ENCODE peak calls at places on chromosomes 6 and 20, in five cellular contexts. V, S, F, B and Z are unnamed samples.

GRCh38 chr20:37749620-37750403 is 56.0 kb downstream of the CTNNBL1 start:
- DNase-seq in F (no peak), S (no peak), B (no peak), V (no peak), Z (no peak)

GRCh38 chr6:158808918-158809678 is 10.1 kb downstream of the EZR start:
- DNase-seq in V (no peak), B (no peak), S (no peak), F (no peak), Z (no peak)

GRCh38 chr6:147941143-147941542 is 401.5 kb upstream of the SASH1 start:
- DNase-seq in S (peak; percentile 6), F (no peak), V (peak; percentile 9), B (no peak), Z (no peak)

GRCh38 chr6:3247255-3248146 is 11.2 kb upstream of the PSMG4 start:
- DNase-seq in V (peak; percentile 82), B (no peak), F (peak; percentile 39), S (peak; percentile 95), Z (peak; percentile 78)

GRCh38 chr6:119444642-119445557 is 95.3 kb upstream of the MAN1A1 start:
- DNase-seq in F (no peak), V (no peak), S (no peak), B (no peak), Z (no peak)

GRCh38 chr6:221531-222349 is 70.5 kb upstream of the DUSP22 start:
- DNase-seq in B (no peak), F (no peak), S (peak; percentile 45), V (peak; percentile 16), Z (no peak)

GRCh38 chr6:40308533-40309306 is 278.4 kb downstream of the LRFN2 start:
- DNase-seq in B (peak; percentile 44), F (peak; percentile 36), S (peak; percentile 5), V (peak; percentile 8), Z (peak; percentile 61)

GRCh38 chr20:25196701-25197120 is 1.2 kb downstream of the ENTPD6 start:
- DNase-seq in F (no peak), V (no peak), B (no peak), S (peak; percentile 7), Z (no peak)

GRCh38 chr6:55643868-55644267 is 64.9 kb upstream of the HMGCLL1 start:
- DNase-seq in S (peak; percentile 22), B (no peak), V (no peak), F (no peak), Z (no peak)

GRCh38 chr20:33859751-33860150 is 48.6 kb downstream of the CHMP4B start:
- DNase-seq in V (no peak), S (no peak), F (no peak), B (no peak), Z (no peak)

GRCh38 chr20:36483919-36484808 is 57.2 kb upstream of the MYL9 start:
- DNase-seq in S (peak; percentile 47), F (no peak), B (no peak), V (no peak), Z (peak; percentile 34)

GRCh38 chr20:17616480-17617211 is 46.8 kb downstream of the DSTN start:
- DNase-seq in B (no peak), F (no peak), V (no peak), S (no peak), Z (peak; percentile 49)

GRCh38 chr20:62475819-62476073 is at the start of gene GATA5:
- DNase-seq in B (no peak), V (no peak), S (no peak), F (no peak), Z (no peak)

GRCh38 chr6:118277631-118278030 is 270.5 kb upstream of the PLN start:
- DNase-seq in F (no peak), V (no peak), B (no peak), S (no peak), Z (no peak)

GRCh38 chr6:134724653-134725340 is 225.1 kb downstream of the ALDH8A1 start:
- DNase-seq in V (peak; percentile 46), F (peak; percentile 46), S (peak; percentile 84), B (no peak), Z (no peak)

GRCh38 chr6:42564496-42564890 is 664 bp downstream of the UBR2 start:
- DNase-seq in V (peak; percentile 10), S (no peak), B (no peak), F (no peak), Z (no peak)

GRCh38 chr20:37839432-37839827 is 63.5 kb upstream of the VSTM2L start:
- DNase-seq in F (no peak), S (no peak), B (no peak), V (no peak), Z (no peak)

GRCh38 chr6:26056583-26057350 is 30.5 kb upstream of the HFE start:
- DNase-seq in F (peak; percentile 31), B (no peak), V (no peak), S (peak; percentile 59), Z (no peak)